ENCODE peak calls at places on chromosomes 12 and 14, in nine cellular contexts. R is left ventricle myocardium inferior, P is dorsolateral prefrontal cortex, U is fibroblast of villous mesenchyme, M is heart right ventricle, D is heart left ventricle, N is cardiac fibroblast, H is GM23248, A is PC-3. J is an unnamed sample.

GRCh38 chr12:22856120-22856699 is 231.2 kb downstream of the ETNK1 start:
- DNase-seq in P (no peak), R (no peak), N (peak), M (no peak), H (peak), U (peak), A (peak), D (no peak), J (peak)

GRCh38 chr14:103748539-103748867 is 32.9 kb downstream of the ZFYVE21 start:
- DNase-seq in P (no peak), D (no peak), R (no peak), M (no peak), U (no peak), H (no peak), A (no peak), N (no peak), J (no peak)

GRCh38 chr12:40063424-40063823 is 42.5 kb downstream of the SLC2A13 start:
- DNase-seq in R (no peak), P (no peak), H (peak), M (peak), D (peak), N (peak), U (no peak), A (no peak), J (peak)

GRCh38 chr14:97442363-97442762 is 645.2 kb downstream of the VRK1 start:
- DNase-seq in D (no peak), N (no peak), H (no peak), M (no peak), U (no peak), P (no peak), R (no peak), A (no peak), J (no peak)

GRCh38 chr14:104295681-104296387 is 157.4 kb downstream of the KIF26A start:
- DNase-seq in P (no peak), N (no peak), U (no peak), H (no peak), A (no peak), D (no peak), M (no peak), R (peak), J (no peak)

GRCh38 chr14:96145116-96145864 is 59.3 kb upstream of the BDKRB2 start:
- DNase-seq in M (no peak), U (peak), D (no peak), P (no peak), N (peak), A (peak), H (peak), R (no peak), J (peak)

GRCh38 chr12:126708492-126708896 is 1558.5 kb upstream of the TMEM132C start:
- DNase-seq in M (no peak), R (no peak), N (peak), U (peak), A (peak), D (no peak), H (peak), P (no peak), J (peak)

GRCh38 chr12:56694161-56694560 is 6.1 kb upstream of the PTGES3 start:
- DNase-seq in R (no peak), U (no peak), A (no peak), P (no peak), D (no peak), H (no peak), N (no peak), M (no peak), J (no peak)

GRCh38 chr12:115213538-115213961 is 529.6 kb upstream of the TBX3 start:
- DNase-seq in R (peak), P (no peak), U (no peak), M (peak), D (peak), N (no peak), H (no peak), A (no peak), J (no peak)

GRCh38 chr12:74922117-74922516 is 287.5 kb downstream of the KCNC2 start:
- DNase-seq in P (no peak), A (no peak), H (no peak), M (no peak), U (no peak), R (no peak), N (no peak), D (no peak), J (no peak)

GRCh38 chr12:69779928-69780327 is 41.3 kb downstream of the RAB3IP start:
- DNase-seq in P (peak), H (peak), A (peak), N (peak), D (no peak), M (no peak), R (no peak), U (peak), J (peak)

GRCh38 chr12:118447181-118447580 is 70.8 kb downstream of the SUDS3 start:
- DNase-seq in N (no peak), H (no peak), P (no peak), M (no peak), U (no peak), D (no peak), R (no peak), A (no peak), J (no peak)

GRCh38 chr12:72546106-72546505 is 273.9 kb downstream of the TRHDE start:
- DNase-seq in N (no peak), H (no peak), M (no peak), A (no peak), U (peak), P (no peak), R (no peak), D (no peak), J (peak)

GRCh38 chr14:59252772-59253500 is 64.5 kb downstream of the DAAM1 start:
- DNase-seq in A (no peak), R (no peak), M (no peak), U (peak), H (peak), N (no peak), D (no peak), P (no peak), J (peak)

GRCh38 chr14:79949906-79950305 is 261.4 kb downstream of the DIO2 start:
- DNase-seq in M (no peak), U (no peak), N (peak), D (no peak), A (no peak), R (no peak), H (no peak), P (no peak), J (no peak)

GRCh38 chr14:58244556-58245387 is at the start of gene PSMA3:
- DNase-seq in H (peak), A (peak), P (peak), N (peak), U (peak), R (peak), M (peak), D (peak), J (peak)

GRCh38 chr12:106896603-106897002 is 59.1 kb upstream of the TMEM263 start:
- DNase-seq in D (no peak), P (no peak), N (no peak), M (no peak), R (no peak), U (no peak), H (no peak), A (no peak), J (no peak)

DNA sequence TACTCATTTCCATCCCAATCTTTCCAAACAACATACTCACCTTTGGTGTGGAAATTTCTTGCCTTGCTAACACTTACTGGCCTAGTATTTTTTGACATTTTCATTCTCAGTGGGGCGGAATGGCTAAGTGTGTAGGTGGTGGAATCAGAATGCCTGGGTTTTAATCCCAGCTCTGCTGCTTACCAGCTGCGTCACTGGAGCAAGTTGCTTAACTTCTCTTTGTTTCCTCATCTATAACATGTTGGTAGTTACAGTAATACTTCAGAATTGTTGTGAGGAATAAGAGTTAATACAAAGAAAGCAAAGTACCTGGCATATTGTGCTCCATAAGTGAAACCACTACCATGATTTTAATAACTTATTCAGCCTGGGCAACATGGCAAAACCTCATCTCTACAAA is 3.0 kb upstream of the FAM177A1 start:
- DNase-seq in M (no peak), U (no peak), H (peak), N (no peak), D (no peak), P (no peak), A (no peak), R (no peak), J (no peak)
- H3K4me3 ChIP-seq in M (no peak), U (no peak), H (no peak), N (no peak), D (no peak), P (no peak), A (no peak), R (no peak), J (no peak)

GRCh38 chr12:109950625-109951024 is 45.5 kb downstream of the GIT2 start:
- DNase-seq in M (no peak), R (no peak), H (no peak), U (no peak), P (no peak), D (no peak), A (no peak), N (no peak), J (no peak)

GRCh38 chr12:109952160-109952858 is 43.9 kb downstream of the GIT2 start:
- DNase-seq in H (no peak), R (no peak), A (no peak), P (no peak), D (no peak), N (no peak), M (no peak), U (no peak), J (no peak)

GRCh38 chr12:109951136-109951535 is 45.0 kb downstream of the GIT2 start:
- DNase-seq in N (peak), U (peak), D (no peak), H (peak), M (no peak), R (no peak), A (peak), P (no peak), J (peak)

GRCh38 chr12:109952873-109953272 is 43.3 kb downstream of the GIT2 start:
- DNase-seq in P (no peak), U (no peak), H (no peak), A (no peak), D (peak), N (no peak), R (peak), M (peak), J (no peak)

DNA sequence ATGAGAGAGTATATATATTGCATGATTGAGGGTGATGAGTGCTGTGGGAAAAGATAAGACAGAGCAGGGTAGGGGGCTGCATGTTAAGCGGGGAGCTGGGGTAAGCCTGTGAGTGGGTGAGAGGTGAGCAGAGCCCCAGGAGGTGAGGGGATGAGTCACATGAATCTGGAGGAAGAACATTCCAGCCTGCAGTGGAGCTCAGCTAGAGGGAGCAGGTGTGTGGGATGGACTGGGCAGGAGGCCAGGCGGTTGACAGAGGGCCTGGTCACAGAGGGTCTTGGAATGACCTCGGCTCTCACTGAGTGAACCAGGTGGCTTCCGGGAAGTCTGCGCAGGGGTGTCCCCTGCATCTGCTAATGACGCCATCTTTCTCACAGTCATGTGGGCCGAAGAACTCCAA is 44.4 kb downstream of the GIT2 start:
- DNase-seq in R (peak), M (peak), N (peak), D (peak), P (no peak), U (peak), H (peak), A (peak), J (peak)
- H3K4me3 ChIP-seq in R (no peak), M (no peak), N (no peak), D (no peak), P (no peak), U (no peak), H (peak), A (peak), J (no peak)

GRCh38 chr12:53345486-53346195 is 9.5 kb upstream of the SP7 start:
- DNase-seq in D (peak), R (peak), H (peak), A (no peak), M (peak), P (no peak), U (peak), N (peak), J (peak)

GRCh38 chr12:53344487-53344823 is 8.3 kb upstream of the SP7 start:
- DNase-seq in D (no peak), P (no peak), U (no peak), A (no peak), M (no peak), R (no peak), N (no peak), H (no peak), J (no peak)

GRCh38 chr12:53343978-53344377 is 7.8 kb upstream of the SP7 start:
- DNase-seq in D (no peak), N (no peak), M (no peak), H (no peak), A (no peak), P (no peak), U (no peak), R (no peak), J (no peak)

GRCh38 chr12:53343449-53343848 is 7.3 kb upstream of the SP7 start:
- DNase-seq in N (no peak), P (no peak), U (no peak), H (no peak), D (no peak), M (no peak), A (no peak), R (no peak), J (no peak)

GRCh38 chr12:53344824-53345485 is 8.8 kb upstream of the SP7 start:
- DNase-seq in U (peak), P (peak), H (peak), M (peak), A (peak), N (peak), D (peak), R (peak), J (peak)
- H3K4me3 ChIP-seq in U (peak), P (peak), H (peak), M (peak), A (peak), N (peak), D (peak), R (peak), J (peak)

GRCh38 chr12:104469523-104469922 is 12.8 kb downstream of the CHST11 start:
- DNase-seq in U (no peak), H (no peak), P (no peak), D (no peak), M (no peak), R (no peak), A (no peak), N (no peak), J (no peak)

GRCh38 chr12:104466694-104467345 is 10.1 kb downstream of the CHST11 start:
- DNase-seq in R (no peak), N (no peak), U (no peak), P (no peak), H (no peak), A (peak), D (no peak), M (no peak), J (no peak)

GRCh38 chr12:104467346-104467837 is 10.6 kb downstream of the CHST11 start:
- DNase-seq in M (no peak), P (no peak), A (no peak), R (no peak), H (no peak), U (no peak), N (no peak), D (no peak), J (no peak)

GRCh38 chr12:104470521-104470920 is 13.8 kb downstream of the CHST11 start:
- DNase-seq in R (no peak), P (no peak), D (no peak), U (no peak), M (no peak), A (no peak), N (no peak), H (no peak), J (no peak)

DNA sequence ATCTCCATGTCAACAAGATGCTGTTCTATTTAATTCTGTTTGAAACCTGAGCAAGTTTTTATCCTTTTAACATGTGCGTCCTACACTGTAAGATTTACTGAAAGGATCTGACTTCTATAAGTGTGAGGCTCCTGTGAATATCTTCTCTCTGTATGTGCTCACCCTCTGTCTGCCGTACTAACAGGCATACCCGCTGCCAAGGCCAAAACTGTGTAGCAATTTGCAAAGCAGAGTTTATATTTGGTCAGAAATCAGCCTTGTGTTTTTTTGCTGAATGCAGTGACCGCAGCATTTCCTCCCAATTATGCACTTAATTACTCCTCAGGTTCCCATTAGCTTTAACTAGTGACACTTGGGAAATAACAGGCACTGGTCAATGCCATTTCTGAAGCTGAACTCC is 12.3 kb downstream of the CHST11 start:
- DNase-seq in R (no peak), P (no peak), H (no peak), A (no peak), M (no peak), D (no peak), N (no peak), U (no peak), J (no peak)
- H3K4me3 ChIP-seq in R (no peak), P (no peak), H (no peak), A (no peak), M (no peak), D (no peak), N (no peak), U (no peak), J (no peak)

DNA sequence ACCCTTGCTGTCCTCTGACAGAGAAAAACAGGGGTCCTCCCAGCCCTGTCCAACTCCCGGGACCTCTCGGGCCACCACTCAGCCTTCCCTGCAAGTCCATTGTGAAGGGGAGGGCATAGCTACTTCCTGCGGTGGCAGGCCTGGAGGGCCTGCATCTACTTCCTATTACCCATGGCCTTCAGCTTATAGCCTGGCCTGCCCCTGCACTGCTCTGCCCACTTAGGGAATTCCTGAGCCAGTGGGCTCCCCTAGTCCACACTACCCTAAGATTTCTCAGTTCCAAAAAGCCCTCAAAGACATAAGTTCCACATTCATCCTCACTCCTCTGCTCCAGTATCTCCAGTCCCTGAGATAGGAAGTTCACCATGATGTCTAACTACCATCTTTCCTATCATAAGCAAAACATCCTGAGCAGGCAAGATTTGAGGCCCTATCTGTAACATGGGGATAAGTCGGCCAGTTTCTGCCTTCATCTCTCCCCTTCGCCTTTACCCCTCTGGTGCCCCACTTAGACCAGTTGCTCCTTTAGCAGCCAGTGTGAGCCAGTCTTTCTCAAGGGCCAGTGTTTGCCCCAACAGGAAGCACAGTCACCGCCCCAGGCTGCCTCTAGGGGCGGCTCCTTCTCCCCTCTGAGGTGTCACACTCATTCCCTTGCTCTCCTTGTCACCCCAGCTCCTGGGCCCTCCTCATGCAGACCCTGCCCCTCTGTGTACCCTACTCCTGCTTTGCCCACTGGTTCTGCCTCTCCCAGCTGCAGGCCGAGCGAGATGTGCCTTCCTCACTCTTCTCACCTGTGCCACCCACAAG is 10.9 kb downstream of the HDAC7 start:
- DNase-seq in U (no peak), N (peak), M (no peak), P (no peak), R (no peak), D (no peak), H (peak), A (peak), J (no peak)
- H3K4me3 ChIP-seq in U (no peak), N (no peak), M (peak), P (no peak), R (peak), D (no peak), H (no peak), A (no peak), J (no peak)

GRCh38 chr12:88036368-88036965 is 7.3 kb upstream of the C12orf50 start:
- DNase-seq in H (peak), R (no peak), N (peak), U (peak), M (no peak), P (no peak), A (peak), D (no peak), J (peak)
- H3K4me3 ChIP-seq in H (peak), R (peak), N (peak), U (peak), M (peak), P (peak), A (peak), D (peak), J (peak)

GRCh38 chr12:65828711-65829339 is 4.5 kb downstream of the HMGA2 start:
- DNase-seq in P (no peak), H (no peak), A (peak), R (no peak), M (no peak), U (peak), N (peak), D (no peak), J (no peak)

GRCh38 chr12:65825323-65825572 is 965 bp downstream of the HMGA2 start:
- DNase-seq in A (no peak), D (no peak), P (no peak), H (no peak), U (no peak), N (no peak), M (no peak), R (no peak), J (no peak)

GRCh38 chr12:65827827-65828231 is 3.5 kb downstream of the HMGA2 start:
- DNase-seq in H (peak), A (peak), D (no peak), P (no peak), N (peak), R (no peak), M (no peak), U (peak), J (no peak)

GRCh38 chr12:65825573-65826512 is 1.6 kb downstream of the HMGA2 start:
- DNase-seq in H (peak), R (no peak), M (peak), P (no peak), A (peak), N (peak), U (peak), D (peak), J (peak)

GRCh38 chr12:65826513-65827171 is 2.4 kb downstream of the HMGA2 start:
- DNase-seq in A (peak), N (peak), D (no peak), U (peak), P (no peak), M (no peak), H (peak), R (no peak), J (peak)
- H3K4me3 ChIP-seq in A (peak), N (peak), D (peak), U (peak), P (no peak), M (peak), H (peak), R (peak), J (peak)

GRCh38 chr12:93106910-93107309 is 177.8 kb upstream of the EEA1 start:
- DNase-seq in M (no peak), U (no peak), A (no peak), H (no peak), D (no peak), R (no peak), P (no peak), N (no peak), J (no peak)
- H3K4me3 ChIP-seq in M (no peak), U (no peak), A (no peak), H (no peak), D (no peak), R (no peak), P (no peak), N (no peak), J (no peak)

J was measured in AG10803.